ENCODE peak calls at places on chromosome 22, in eight cellular contexts. V, N, D, T, H, W, F and Z are unnamed samples.

GRCh38 chr22:28548411-28548810 is 131.2 kb downstream of the TTC28 start:
- DNase-seq in T (no peak), W (no peak), H (no peak), N (no peak), V (no peak), F (no peak), D (no peak), Z (peak)

GRCh38 chr22:19181786-19182471 is 3.4 kb upstream of the SLC25A1 start:
- DNase-seq in W (no peak), V (no peak), F (no peak), T (no peak), D (no peak), H (no peak), N (no peak), Z (no peak)

GRCh38 chr22:17633217-17633997 is 4.9 kb upstream of the ATP6V1E1 start:
- DNase-seq in V (no peak), T (peak), W (peak), D (peak), F (no peak), H (no peak), N (no peak), Z (peak)

GRCh38 chr22:41256254-41256897 is 15.6 kb upstream of the CHADL start:
- DNase-seq in W (peak), F (no peak), N (no peak), T (peak), V (no peak), D (peak), H (no peak), Z (no peak)

GRCh38 chr22:31347251-31348008 is 1.3 kb upstream of the PATZ1 start:
- DNase-seq in F (peak), W (peak), N (peak), H (peak), T (peak), D (peak), V (peak), Z (peak)

GRCh38 chr22:32967285-32968101 is 90.7 kb downstream of the SYN3 start:
- DNase-seq in V (no peak), N (no peak), T (no peak), H (no peak), W (no peak), D (no peak), F (no peak), Z (peak)

GRCh38 chr22:29702931-29703594 is 16.7 kb upstream of the CABP7 start:
- DNase-seq in F (peak), H (no peak), D (no peak), W (no peak), V (peak), T (no peak), N (peak), Z (peak)

GRCh38 chr22:37564111-37564711 is 3.9 kb downstream of the CDC42EP1 start:
- DNase-seq in F (no peak), W (peak), T (no peak), H (peak), D (peak), N (no peak), V (no peak), Z (no peak)

GRCh38 chr22:39522567-39523300 is 2.4 kb downstream of the ATF4 start:
- DNase-seq in N (peak), F (no peak), H (no peak), D (peak), V (no peak), T (no peak), W (peak), Z (peak)

GRCh38 chr22:46736705-46737104 is 1.3 kb downstream of the CERK start:
- DNase-seq in H (no peak), F (no peak), V (no peak), T (no peak), D (no peak), N (no peak), W (no peak), Z (no peak)

GRCh38 chr22:20802922-20803553 is 29.1 kb downstream of the SERPIND1 start:
- DNase-seq in W (no peak), N (no peak), H (no peak), V (no peak), T (no peak), F (no peak), D (no peak), Z (no peak)

GRCh38 chr22:46054091-46054877 is 77.3 kb upstream of the WNT7B start:
- DNase-seq in D (peak), T (no peak), F (no peak), N (no peak), W (peak), V (no peak), H (peak), Z (peak)

GRCh38 chr22:42693055-42693762 is 27.5 kb downstream of the A4GALT start:
- DNase-seq in W (no peak), H (no peak), T (no peak), F (no peak), D (no peak), N (no peak), V (no peak), Z (no peak)

GRCh38 chr22:38088723-38089473 is 4.9 kb upstream of the SLC16A8 start:
- DNase-seq in V (no peak), T (no peak), F (no peak), W (peak), N (no peak), H (peak), D (peak), Z (no peak)

GRCh38 chr22:48758905-48759875 is 1068.5 kb downstream of the BRD1 start:
- DNase-seq in H (no peak), F (no peak), T (no peak), W (no peak), V (no peak), D (no peak), N (no peak), Z (peak)

GRCh38 chr22:24583221-24583971 is 9.5 kb downstream of the LRRC75B start:
- DNase-seq in W (peak), H (no peak), D (peak), N (no peak), F (no peak), T (no peak), V (peak), Z (no peak)